ENCODE peak calls at places on chromosomes 3 and 15, in ten cellular contexts. G is upper lobe of left lung; V is kidney; W is substantia nigra; H is stimulated activated naive CD8-positive, alpha-beta T cell treated with anti-CD3 and anti-CD28 coated beads, Interleukin-15, amount 100 ng/mL, for 72 hours; J is T1000; Z is midbrain; U is anterior cingulate cortex; F is GM20000; Y is NCI-H1092. L is an unnamed sample.
A peak's percentile ranks its signal among the peaks of the same experiment; 100 is the strongest.

GRCh38 chr15:27092404-27092803 is 121.4 kb downstream of the GABRG3 start:
- DNase-seq in U (no peak), Z (no peak), W (no peak), Y (no peak), J (no peak), H (no peak), F (no peak), V (no peak), G (no peak), L (no peak)

GRCh38 chr3:146019508-146019907 is 141.5 kb downstream of the PLOD2 start:
- DNase-seq in F (no peak), V (no peak), Y (no peak), U (no peak), Z (no peak), G (no peak), J (no peak), W (no peak), H (no peak), L (no peak)

GRCh38 chr3:81742581-81742980 is 18.9 kb downstream of the GBE1 start:
- DNase-seq in W (no peak), Z (no peak), J (no peak), F (no peak), V (no peak), U (no peak), H (no peak), G (no peak), Y (no peak), L (no peak)

GRCh38 chr3:45123841-45124269 is 22.3 kb downstream of the CDCP1 start:
- DNase-seq in H (no peak), W (no peak), Z (no peak), F (no peak), G (no peak), J (peak; percentile 53), V (no peak), U (no peak), Y (no peak), L (no peak)

GRCh38 chr15:97598353-97598798 is 362.1 kb upstream of the ARRDC4 start:
- DNase-seq in V (no peak), F (no peak), Z (no peak), Y (no peak), W (no peak), G (no peak), U (no peak), H (no peak), J (no peak), L (no peak)

GRCh38 chr3:106428565-106428994 is 559.8 kb upstream of the CBLB start:
- DNase-seq in G (no peak), H (peak; percentile 78), Z (no peak), J (no peak), U (no peak), Y (no peak), F (no peak), W (no peak), V (no peak), L (no peak)

GRCh38 chr3:124658270-124658669 is 72.0 kb upstream of the UMPS start:
- DNase-seq in G (no peak), F (no peak), Y (no peak), W (no peak), V (no peak), J (no peak), U (no peak), Z (no peak), H (no peak), L (no peak)

GRCh38 chr15:25733856-25734679 is 129.1 kb downstream of the ATP10A start:
- DNase-seq in W (no peak), F (no peak), Z (no peak), Y (no peak), H (no peak), G (no peak), J (no peak), U (no peak), V (no peak), L (no peak)

GRCh38 chr3:171574556-171575240 is 114.5 kb upstream of the TNIK start:
- DNase-seq in Z (no peak), V (no peak), U (no peak), Y (no peak), W (no peak), F (no peak), J (no peak), H (no peak), G (no peak), L (no peak)

GRCh38 chr3:153210116-153210515 is 48.1 kb downstream of the RAP2B start:
- DNase-seq in F (no peak), H (no peak), Z (no peak), V (no peak), J (no peak), G (no peak), W (no peak), Y (no peak), U (no peak), L (no peak)